ENCODE peak calls at places on chromosomes 2 and 18, in nine cellular contexts. One of them, this sample, is unnamed.
A peak's percentile ranks its signal among the peaks of the same experiment; 100 is the strongest.

GRCh38 chr2:53905396-53905795 is 45.6 kb upstream of the GPR75 start:
- DNase-seq in NCI-H2081: no peak
- DNase-seq in AG08396: no peak
- DNase-seq in HCT116: no peak
- DNase-seq in HS-5: no peak
- DNase-seq in H9: no peak
- DNase-seq in MM.1S: no peak
- DNase-seq in HTR-8/SVneo: no peak
- DNase-seq in stimulated activated CD8-positive, alpha-beta memory T cell treated with anti-CD3 and anti-CD28 coated beads, Interleukin-15, amount 100 ng/mL, for 4 hours: no peak
- DNase-seq in this sample: no peak

GRCh38 chr2:152924219-152924618 is 205.8 kb downstream of the ARL6IP6 start:
- DNase-seq in NCI-H2081: no peak
- DNase-seq in AG08396: no peak
- DNase-seq in HCT116: no peak
- DNase-seq in HS-5: no peak
- DNase-seq in H9: no peak
- DNase-seq in MM.1S: no peak
- DNase-seq in HTR-8/SVneo: no peak
- DNase-seq in stimulated activated CD8-positive, alpha-beta memory T cell treated with anti-CD3 and anti-CD28 coated beads, Interleukin-15, amount 100 ng/mL, for 4 hours: no peak
- DNase-seq in this sample: no peak

GRCh38 chr2:128606837-128607236 is 288.2 kb upstream of the HS6ST1 start:
- DNase-seq in NCI-H2081: no peak
- DNase-seq in AG08396: no peak
- DNase-seq in HCT116: no peak
- DNase-seq in HS-5: no peak
- DNase-seq in H9: peak; percentile 8
- DNase-seq in MM.1S: no peak
- DNase-seq in HTR-8/SVneo: no peak
- DNase-seq in stimulated activated CD8-positive, alpha-beta memory T cell treated with anti-CD3 and anti-CD28 coated beads, Interleukin-15, amount 100 ng/mL, for 4 hours: no peak
- DNase-seq in this sample: no peak

GRCh38 chr2:112644155-112644932 is 1.4 kb upstream of the SLC20A1 start:
- DNase-seq in NCI-H2081: no peak
- DNase-seq in AG08396: no peak
- DNase-seq in HCT116: peak; percentile 69
- DNase-seq in HS-5: no peak
- DNase-seq in H9: no peak
- DNase-seq in MM.1S: no peak
- DNase-seq in HTR-8/SVneo: peak; percentile 47
- DNase-seq in stimulated activated CD8-positive, alpha-beta memory T cell treated with anti-CD3 and anti-CD28 coated beads, Interleukin-15, amount 100 ng/mL, for 4 hours: no peak
- DNase-seq in this sample: no peak

GRCh38 chr2:152583512-152584188 is 133.6 kb downstream of the PRPF40A start:
- DNase-seq in NCI-H2081: no peak
- DNase-seq in AG08396: no peak
- DNase-seq in HCT116: no peak
- DNase-seq in HS-5: no peak
- DNase-seq in H9: no peak
- DNase-seq in MM.1S: no peak
- DNase-seq in HTR-8/SVneo: no peak
- DNase-seq in stimulated activated CD8-positive, alpha-beta memory T cell treated with anti-CD3 and anti-CD28 coated beads, Interleukin-15, amount 100 ng/mL, for 4 hours: no peak
- DNase-seq in this sample: no peak

GRCh38 chr2:199488772-199489400 is 31.1 kb upstream of the SATB2 start:
- DNase-seq in NCI-H2081: peak; percentile 35
- DNase-seq in AG08396: peak; percentile 72
- DNase-seq in HCT116: peak; percentile 60
- DNase-seq in HS-5: no peak
- DNase-seq in H9: peak; percentile 82
- DNase-seq in MM.1S: peak; percentile 46
- DNase-seq in HTR-8/SVneo: peak; percentile 49
- DNase-seq in stimulated activated CD8-positive, alpha-beta memory T cell treated with anti-CD3 and anti-CD28 coated beads, Interleukin-15, amount 100 ng/mL, for 4 hours: no peak
- DNase-seq in this sample: peak; percentile 73

GRCh38 chr2:45176399-45176798 is 167.1 kb upstream of the SIX2 start:
- DNase-seq in NCI-H2081: no peak
- DNase-seq in AG08396: no peak
- DNase-seq in HCT116: no peak
- DNase-seq in HS-5: no peak
- DNase-seq in H9: no peak
- DNase-seq in MM.1S: no peak
- DNase-seq in HTR-8/SVneo: no peak
- DNase-seq in stimulated activated CD8-positive, alpha-beta memory T cell treated with anti-CD3 and anti-CD28 coated beads, Interleukin-15, amount 100 ng/mL, for 4 hours: no peak
- DNase-seq in this sample: no peak

GRCh38 chr2:215315301-215315700 is 3.4 kb downstream of the ATIC start:
- DNase-seq in NCI-H2081: no peak
- DNase-seq in AG08396: no peak
- DNase-seq in HCT116: no peak
- DNase-seq in HS-5: no peak
- DNase-seq in H9: no peak
- DNase-seq in MM.1S: no peak
- DNase-seq in HTR-8/SVneo: no peak
- DNase-seq in stimulated activated CD8-positive, alpha-beta memory T cell treated with anti-CD3 and anti-CD28 coated beads, Interleukin-15, amount 100 ng/mL, for 4 hours: no peak
- DNase-seq in this sample: no peak

GRCh38 chr2:149661844-149662243 is 74.3 kb upstream of the MMADHC start:
- DNase-seq in NCI-H2081: no peak
- DNase-seq in AG08396: peak; percentile 16
- DNase-seq in HCT116: no peak
- DNase-seq in HS-5: no peak
- DNase-seq in H9: no peak
- DNase-seq in MM.1S: no peak
- DNase-seq in HTR-8/SVneo: no peak
- DNase-seq in stimulated activated CD8-positive, alpha-beta memory T cell treated with anti-CD3 and anti-CD28 coated beads, Interleukin-15, amount 100 ng/mL, for 4 hours: no peak
- DNase-seq in this sample: no peak

GRCh38 chr2:96324716-96325037 is 440 bp upstream of the ITPRIPL1 start:
- DNase-seq in NCI-H2081: no peak
- DNase-seq in AG08396: no peak
- DNase-seq in HCT116: no peak
- DNase-seq in HS-5: no peak
- DNase-seq in H9: no peak
- DNase-seq in MM.1S: no peak
- DNase-seq in HTR-8/SVneo: no peak
- DNase-seq in stimulated activated CD8-positive, alpha-beta memory T cell treated with anti-CD3 and anti-CD28 coated beads, Interleukin-15, amount 100 ng/mL, for 4 hours: no peak
- DNase-seq in this sample: no peak

GRCh38 chr18:25832008-25832604 is 258.3 kb downstream of the SS18 start:
- DNase-seq in NCI-H2081: peak; percentile 58
- DNase-seq in AG08396: peak; percentile 70
- DNase-seq in HCT116: peak; percentile 6
- DNase-seq in HS-5: peak; percentile 22
- DNase-seq in H9: peak; percentile 66
- DNase-seq in MM.1S: peak; percentile 43
- DNase-seq in HTR-8/SVneo: peak; percentile 2
- DNase-seq in stimulated activated CD8-positive, alpha-beta memory T cell treated with anti-CD3 and anti-CD28 coated beads, Interleukin-15, amount 100 ng/mL, for 4 hours: no peak
- DNase-seq in this sample: no peak

GRCh38 chr18:28905509-28905908 is 728.6 kb upstream of the CDH2 start:
- DNase-seq in NCI-H2081: no peak
- DNase-seq in AG08396: no peak
- DNase-seq in HCT116: no peak
- DNase-seq in HS-5: peak; percentile 35
- DNase-seq in H9: no peak
- DNase-seq in MM.1S: no peak
- DNase-seq in HTR-8/SVneo: peak; percentile 1
- DNase-seq in stimulated activated CD8-positive, alpha-beta memory T cell treated with anti-CD3 and anti-CD28 coated beads, Interleukin-15, amount 100 ng/mL, for 4 hours: no peak
- DNase-seq in this sample: no peak

GRCh38 chr18:2304378-2305175 is 266.7 kb downstream of the METTL4 start:
- DNase-seq in NCI-H2081: no peak
- DNase-seq in AG08396: no peak
- DNase-seq in HCT116: no peak
- DNase-seq in HS-5: peak; percentile 28
- DNase-seq in H9: no peak
- DNase-seq in MM.1S: no peak
- DNase-seq in HTR-8/SVneo: peak; percentile 7
- DNase-seq in stimulated activated CD8-positive, alpha-beta memory T cell treated with anti-CD3 and anti-CD28 coated beads, Interleukin-15, amount 100 ng/mL, for 4 hours: no peak
- DNase-seq in this sample: no peak

GRCh38 chr2:29001791-29002190 is 20.7 kb downstream of the TOGARAM2 start:
- DNase-seq in NCI-H2081: no peak
- DNase-seq in AG08396: no peak
- DNase-seq in HCT116: no peak
- DNase-seq in HS-5: no peak
- DNase-seq in H9: no peak
- DNase-seq in MM.1S: no peak
- DNase-seq in HTR-8/SVneo: no peak
- DNase-seq in stimulated activated CD8-positive, alpha-beta memory T cell treated with anti-CD3 and anti-CD28 coated beads, Interleukin-15, amount 100 ng/mL, for 4 hours: no peak
- DNase-seq in this sample: no peak

GRCh38 chr2:109448946-109449788 is 164.6 kb downstream of the SEPTIN10 start:
- DNase-seq in NCI-H2081: no peak
- DNase-seq in AG08396: peak; percentile 50
- DNase-seq in HCT116: peak; percentile 8
- DNase-seq in HS-5: no peak
- DNase-seq in H9: no peak
- DNase-seq in MM.1S: no peak
- DNase-seq in HTR-8/SVneo: no peak
- DNase-seq in stimulated activated CD8-positive, alpha-beta memory T cell treated with anti-CD3 and anti-CD28 coated beads, Interleukin-15, amount 100 ng/mL, for 4 hours: no peak
- DNase-seq in this sample: peak; percentile 71

GRCh38 chr2:153133716-153134115 is 344.8 kb downstream of the RPRM start:
- DNase-seq in NCI-H2081: no peak
- DNase-seq in AG08396: no peak
- DNase-seq in HCT116: no peak
- DNase-seq in HS-5: no peak
- DNase-seq in H9: no peak
- DNase-seq in MM.1S: no peak
- DNase-seq in HTR-8/SVneo: no peak
- DNase-seq in stimulated activated CD8-positive, alpha-beta memory T cell treated with anti-CD3 and anti-CD28 coated beads, Interleukin-15, amount 100 ng/mL, for 4 hours: no peak
- DNase-seq in this sample: no peak

GRCh38 chr2:21333249-21333648 is 209.5 kb downstream of the TDRD15 start:
- DNase-seq in NCI-H2081: peak; percentile 47
- DNase-seq in AG08396: no peak
- DNase-seq in HCT116: no peak
- DNase-seq in HS-5: no peak
- DNase-seq in H9: no peak
- DNase-seq in MM.1S: no peak
- DNase-seq in HTR-8/SVneo: no peak
- DNase-seq in stimulated activated CD8-positive, alpha-beta memory T cell treated with anti-CD3 and anti-CD28 coated beads, Interleukin-15, amount 100 ng/mL, for 4 hours: no peak
- DNase-seq in this sample: no peak

GRCh38 chr18:76432274-76432755 is 62.7 kb downstream of the ZNF516 start:
- DNase-seq in NCI-H2081: no peak
- DNase-seq in AG08396: no peak
- DNase-seq in HCT116: no peak
- DNase-seq in HS-5: no peak
- DNase-seq in H9: no peak
- DNase-seq in MM.1S: no peak
- DNase-seq in HTR-8/SVneo: no peak
- DNase-seq in stimulated activated CD8-positive, alpha-beta memory T cell treated with anti-CD3 and anti-CD28 coated beads, Interleukin-15, amount 100 ng/mL, for 4 hours: no peak
- DNase-seq in this sample: no peak

This sample was measured in ascending aorta.